ENCODE peak calls at places on chromosomes 2 and 18, in ten cellular contexts. C, A, P, F, V, M, U, H, D and J are unnamed samples.

GRCh38 chr18:57050314-57050949 is 96.5 kb upstream of the BOD1L2 start:
- DNase-seq in C (no peak), A (no peak), P (no peak), F (no peak), V (no peak), M (no peak), U (no peak), H (no peak), D (no peak), J (no peak)

GRCh38 chr2:55879976-55880375 is 43.6 kb downstream of the EFEMP1 start:
- DNase-seq in C (no peak), A (no peak), P (no peak), F (peak), V (no peak), M (no peak), U (peak), H (no peak), D (no peak), J (no peak)

GRCh38 chr2:236180831-236181453 is 12.8 kb upstream of the GBX2 start:
- DNase-seq in C (peak), A (peak), P (peak), F (peak), V (peak), M (peak), U (peak), H (peak), D (peak), J (no peak)

GRCh38 chr2:28206786-28207185 is 185.9 kb upstream of the FOSL2 start:
- DNase-seq in C (no peak), A (no peak), P (no peak), F (no peak), V (no peak), M (no peak), U (no peak), H (no peak), D (no peak), J (no peak)

GRCh38 chr2:125701070-125701469 is 954.9 kb upstream of the GYPC start:
- DNase-seq in C (no peak), A (no peak), P (no peak), F (no peak), V (no peak), M (no peak), U (no peak), H (no peak), D (no peak), J (no peak)

GRCh38 chr18:63311481-63312409 is 7.8 kb downstream of the BCL2 start:
- DNase-seq in C (peak), A (no peak), P (no peak), F (no peak), V (no peak), M (no peak), U (no peak), H (no peak), D (no peak), J (no peak)

GRCh38 chr18:27704721-27705361 is 472.1 kb downstream of the CDH2 start:
- DNase-seq in C (no peak), A (no peak), P (peak), F (no peak), V (no peak), M (no peak), U (no peak), H (no peak), D (no peak), J (no peak)

GRCh38 chr18:42183746-42184145 is 228.7 kb downstream of the PIK3C3 start:
- DNase-seq in C (peak), A (peak), P (no peak), F (peak), V (no peak), M (no peak), U (peak), H (no peak), D (no peak), J (peak)

GRCh38 chr2:56654936-56655335 is 471.1 kb downstream of the CCDC85A start:
- DNase-seq in C (no peak), A (no peak), P (no peak), F (peak), V (no peak), M (no peak), U (no peak), H (no peak), D (no peak), J (no peak)

GRCh38 chr2:105595536-105595935 is 149.2 kb upstream of the NCK2 start:
- DNase-seq in C (peak), A (no peak), P (no peak), F (no peak), V (peak), M (no peak), U (no peak), H (no peak), D (no peak), J (no peak)